ENCODE peak calls at places on chromosomes 6 and 20, in eight cellular contexts. R is lower leg skin, W is foreskin fibroblast, Y is fibroblast of lung, S is IMR-90, V is ovary, Z is brain microvascular endothelial cell, F is cardiac fibroblast. Q is an unnamed sample.

GRCh38 chr6:113909224-113909856 is 52.2 kb downstream of the MARCKS start:
- DNase-seq in R (no peak), W (peak), Y (peak), S (peak), V (no peak), Z (peak), F (peak), Q (peak)

GRCh38 chr6:106771822-106772221 is 142.4 kb downstream of the QRSL1 start:
- DNase-seq in R (no peak), W (no peak), Y (no peak), S (no peak), V (no peak), Z (no peak), F (no peak), Q (no peak)

GRCh38 chr20:46810442-46811327 is 84.0 kb upstream of the EYA2 start:
- DNase-seq in R (no peak), W (no peak), Y (no peak), S (no peak), V (no peak), Z (no peak), F (no peak), Q (no peak)

GRCh38 chr6:41272591-41273175 is 13.8 kb downstream of the TREM1 start:
- DNase-seq in R (no peak), W (no peak), Y (no peak), S (no peak), V (no peak), Z (no peak), F (no peak), Q (no peak)

GRCh38 chr6:16781348-16782169 is 20.3 kb upstream of the ATXN1 start:
- DNase-seq in R (peak), W (no peak), Y (no peak), S (no peak), V (no peak), Z (no peak), F (no peak), Q (no peak)

GRCh38 chr6:3259491-3259958 is 778 bp downstream of the PSMG4 start:
- DNase-seq in R (no peak), W (peak), Y (no peak), S (peak), V (peak), Z (peak), F (peak), Q (no peak)

GRCh38 chr20:4102381-4102780 is 87.0 kb upstream of the RNF24 start:
- DNase-seq in R (no peak), W (peak), Y (peak), S (peak), V (no peak), Z (no peak), F (no peak), Q (no peak)

GRCh38 chr6:52598123-52598823 is 21.4 kb upstream of the TRAM2 start:
- DNase-seq in R (no peak), W (peak), Y (peak), S (peak), V (peak), Z (peak), F (peak), Q (no peak)

GRCh38 chr6:105692630-105693212 is 289.8 kb upstream of the PREP start:
- DNase-seq in R (no peak), W (no peak), Y (no peak), S (no peak), V (no peak), Z (no peak), F (no peak), Q (no peak)

GRCh38 chr6:40671338-40672050 is 84.3 kb upstream of the LRFN2 start:
- DNase-seq in R (no peak), W (no peak), Y (no peak), S (no peak), V (no peak), Z (no peak), F (no peak), Q (no peak)

GRCh38 chr6:156701961-156702360 is 75.2 kb upstream of the ARID1B start:
- DNase-seq in R (no peak), W (no peak), Y (no peak), S (no peak), V (no peak), Z (no peak), F (no peak), Q (no peak)

GRCh38 chr6:25042599-25042936 is 106.8 kb upstream of the RIPOR2 start:
- DNase-seq in R (no peak), W (no peak), Y (no peak), S (no peak), V (no peak), Z (no peak), F (no peak), Q (no peak)

GRCh38 chr6:155341130-155341828 is 27.0 kb upstream of the TFB1M start:
- DNase-seq in R (no peak), W (peak), Y (peak), S (peak), V (no peak), Z (peak), F (peak), Q (peak)

DNA sequence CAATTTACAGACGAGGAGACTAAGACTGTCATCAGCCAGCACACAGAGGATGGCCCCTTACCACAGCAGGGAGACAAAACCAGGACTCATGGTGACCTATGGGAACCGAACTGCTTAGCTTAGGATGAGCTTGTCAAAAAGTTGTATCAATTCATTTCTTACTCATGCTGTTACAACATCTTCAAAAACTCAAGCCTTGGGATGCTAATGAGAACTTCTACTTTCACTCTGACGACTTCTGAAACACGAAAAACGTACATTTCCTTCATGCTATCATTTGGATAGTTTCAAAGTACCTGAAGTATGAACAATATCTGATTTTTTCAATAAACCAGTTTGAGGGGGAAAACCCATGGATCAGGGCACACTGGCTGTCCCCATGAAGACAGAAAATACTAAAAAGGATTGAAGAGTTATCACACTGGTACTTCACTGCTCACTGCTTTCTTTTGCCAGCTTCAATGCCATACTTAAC is 31.9 kb downstream of the HIVEP2 start:
- DNase-seq in R (no peak), W (no peak), Y (no peak), S (no peak), V (no peak), Z (no peak), F (no peak), Q (no peak)
- H3K4me3 ChIP-seq in R (no peak), W (no peak), Y (no peak), S (no peak), V (no peak), Z (no peak), F (no peak), Q (no peak)

GRCh38 chr6:62150048-62150663 is 135.9 kb downstream of the KHDRBS2 start:
- DNase-seq in R (no peak), W (peak), Y (peak), S (peak), V (no peak), Z (peak), F (peak), Q (no peak)
- TF ChIP-seq CTCF in R (no peak), W (peak), Y (no peak), S (peak), V (no peak), Z (peak), F (peak), Q (peak)

DNA sequence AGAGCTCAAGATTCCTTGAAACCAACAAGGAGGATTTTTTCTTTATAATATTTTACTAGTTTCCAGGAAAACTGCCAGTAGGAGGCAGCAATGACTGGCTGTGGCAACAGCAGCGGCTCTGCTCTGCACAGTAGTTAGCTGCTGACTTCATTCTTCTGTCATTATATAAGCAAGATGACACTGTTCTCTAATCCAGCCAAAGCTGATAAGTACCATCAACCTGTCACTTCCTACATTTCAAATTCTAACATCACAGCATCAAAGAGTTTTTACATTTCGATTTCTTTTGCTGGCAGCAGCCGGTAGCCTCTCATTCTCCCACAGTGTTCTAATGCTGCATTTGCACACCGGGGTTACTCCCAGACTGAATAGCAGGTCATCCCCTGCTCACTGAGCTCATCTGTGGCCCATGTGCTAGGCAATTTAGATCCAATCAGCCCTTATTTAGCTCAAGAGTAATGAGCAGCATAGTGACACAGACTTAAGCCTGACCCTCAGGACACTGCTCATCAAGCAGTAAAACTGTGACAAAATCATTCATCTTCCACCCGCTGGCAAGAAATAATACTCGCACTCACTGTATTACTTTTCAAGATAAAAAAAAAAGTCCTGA is 67.8 kb downstream of the MMS22L start:
- DNase-seq in R (no peak), W (peak), Y (peak), S (peak), V (no peak), Z (peak), F (peak), Q (peak)
- H3K4me3 ChIP-seq in R (no peak), W (no peak), Y (no peak), S (no peak), V (no peak), Z (no peak), F (no peak), Q (no peak)

DNA sequence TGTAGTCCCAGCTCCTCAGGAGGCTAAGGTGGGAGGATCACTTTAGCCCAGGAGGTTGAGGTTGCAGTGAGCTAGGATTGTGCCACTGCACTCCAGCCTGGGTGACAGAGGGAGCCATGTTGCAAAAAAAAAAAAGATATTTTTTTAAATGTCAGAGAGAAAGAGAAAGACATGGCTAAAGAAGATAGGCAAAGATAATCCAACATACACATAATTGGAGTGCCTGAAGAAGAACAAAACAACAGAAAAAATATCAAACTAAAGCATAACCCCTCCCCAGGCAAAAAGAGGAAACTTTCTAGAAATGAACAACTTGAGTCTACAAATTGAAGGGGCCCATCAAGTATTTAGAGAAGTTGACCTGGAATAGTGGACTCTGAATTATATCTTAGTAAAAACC is 14.0 kb upstream of the GRM4 start:
- DNase-seq in R (no peak), W (no peak), Y (peak), S (no peak), V (no peak), Z (no peak), F (no peak), Q (no peak)
- TF ChIP-seq CTCF in R (no peak), W (no peak), Y (no peak), S (no peak), V (no peak), Z (no peak), F (no peak), Q (no peak)